ENCODE peak calls at places on chromosomes 1 and 21, in nine cellular contexts. Z, T, D, Q, L, F, N, V and C are unnamed samples.

GRCh38 chr1:171206956-171207355 is 21.9 kb downstream of the FMO2 start:
- DNase-seq in Z (no peak), T (no peak), D (no peak), Q (no peak), L (no peak), F (no peak), N (no peak), V (no peak), C (no peak)

GRCh38 chr1:204418174-204419063 is 6.8 kb upstream of the PPP1R15B start:
- DNase-seq in Z (peak; percentile 71), T (peak; percentile 66), D (no peak), Q (no peak), L (no peak), F (peak; percentile 35), N (peak; percentile 16), V (peak; percentile 57), C (peak; percentile 23)

GRCh38 chr1:151837841-151838490 is 1.7 kb downstream of the C2CD4D start:
- DNase-seq in Z (peak; percentile 59), T (peak; percentile 10), D (no peak), Q (no peak), L (no peak), F (peak; percentile 19), N (no peak), V (no peak), C (no peak)

GRCh38 chr21:37916795-37917142 is 512 bp upstream of the KCNJ6 start:
- DNase-seq in Z (peak; percentile 23), T (no peak), D (no peak), Q (peak; percentile 93), L (no peak), F (no peak), N (no peak), V (no peak), C (no peak)

GRCh38 chr21:16279658-16280581 is 550.1 kb downstream of the USP25 start:
- DNase-seq in Z (peak; percentile 67), T (peak; percentile 10), D (peak; percentile 27), Q (peak; percentile 61), L (no peak), F (no peak), N (peak; percentile 71), V (peak; percentile 44), C (peak; percentile 85)

GRCh38 chr1:2381741-2382620 is 9.4 kb downstream of the MORN1 start:
- DNase-seq in Z (peak; percentile 93), T (peak; percentile 70), D (peak; percentile 83), Q (peak; percentile 94), L (peak; percentile 85), F (peak; percentile 72), N (peak; percentile 55), V (peak; percentile 78), C (peak; percentile 67)

GRCh38 chr21:16840549-16840948 is 672.3 kb upstream of the CXADR start:
- DNase-seq in Z (no peak), T (no peak), D (no peak), Q (no peak), L (no peak), F (no peak), N (no peak), V (peak; percentile 38), C (no peak)

GRCh38 chr1:10431065-10431730 is 965 bp downstream of the CENPS start:
- DNase-seq in Z (no peak), T (no peak), D (no peak), Q (no peak), L (no peak), F (no peak), N (no peak), V (peak; percentile 29), C (no peak)

GRCh38 chr1:171611306-171611705 is 10.7 kb upstream of the MYOCOS start:
- DNase-seq in Z (peak; percentile 42), T (peak; percentile 38), D (no peak), Q (no peak), L (no peak), F (no peak), N (no peak), V (peak; percentile 35), C (peak; percentile 32)

GRCh38 chr1:28840928-28841544 is 29.1 kb downstream of the OPRD1 start:
- DNase-seq in Z (no peak), T (no peak), D (no peak), Q (no peak), L (no peak), F (no peak), N (no peak), V (no peak), C (no peak)
- TF ChIP-seq CTCF in Z (no peak), T (no peak), D (no peak), Q (peak; percentile 48), L (no peak), F (no peak), N (no peak), V (no peak), C (no peak)

GRCh38 chr1:99180343-99180808 is 83.9 kb upstream of the PLPPR4 start:
- DNase-seq in Z (peak; percentile 84), T (peak; percentile 74), D (peak; percentile 41), Q (peak; percentile 87), L (peak; percentile 79), F (peak; percentile 46), N (peak; percentile 75), V (peak; percentile 74), C (peak; percentile 84)
- H3K4me3 ChIP-seq in Z (no peak overlapping the region), T (no peak overlapping the region), D (no peak overlapping the region), Q (no peak overlapping the region), L (no peak overlapping the region), F (no peak overlapping the region), N (no peak overlapping the region), V (no peak overlapping the region), C (no peak overlapping the region)

DNA sequence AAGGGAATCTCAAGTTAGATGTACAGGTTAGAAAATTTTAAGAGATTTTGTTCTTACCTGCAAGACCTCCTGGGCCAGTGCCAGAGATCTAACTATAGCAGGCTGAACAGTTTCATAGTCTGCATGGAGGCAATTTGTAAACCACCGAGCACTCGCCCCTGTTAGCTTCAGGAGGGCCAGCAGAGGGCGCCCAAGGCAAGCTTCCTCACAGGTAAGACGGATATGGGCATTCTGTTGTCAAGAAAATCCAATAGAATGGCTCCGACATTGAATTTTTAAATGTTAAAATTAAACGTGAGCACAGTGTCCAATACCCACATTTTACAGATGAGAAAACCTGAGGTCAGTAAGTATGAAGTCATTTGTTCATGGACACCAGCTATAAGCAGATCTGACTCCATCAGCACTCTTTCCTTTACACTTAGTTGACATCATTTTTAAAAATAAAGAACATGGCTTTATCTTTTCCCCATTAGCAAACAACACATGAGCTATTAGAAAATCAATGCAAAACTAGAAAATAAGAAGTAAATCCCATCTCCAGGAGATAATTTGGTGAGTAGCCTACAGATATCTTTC is 2.2 kb downstream of the REG4 start:
- DNase-seq in Z (peak; percentile 88), T (peak; percentile 69), D (peak; percentile 55), Q (peak; percentile 83), L (peak; percentile 64), F (peak; percentile 67), N (peak; percentile 58), V (peak; percentile 65), C (peak; percentile 72)
- TF ChIP-seq CTCF in Z (peak; percentile 89), T (peak; percentile 83), D (peak; percentile 91), Q (peak; percentile 96), L (peak; percentile 94), F (peak; percentile 99), N (peak; percentile 98), V (peak; percentile 96), C (peak; percentile 93)

GRCh38 chr1:84758968-84759491 is 68.8 kb upstream of the SSX2IP start:
- DNase-seq in Z (peak; percentile 55), T (peak; percentile 53), D (no peak), Q (no peak), L (no peak), F (no peak), N (peak; percentile 55), V (peak; percentile 49), C (no peak)
- H3K4me3 ChIP-seq in Z (peak overlapping the region; percentile 32), T (no peak overlapping the region), D (peak overlapping the region; percentile 51), Q (no peak overlapping the region), L (peak overlapping the region; percentile 5), F (no peak overlapping the region), N (peak overlapping the region; percentile 29), V (peak overlapping the region; percentile 44), C (peak overlapping the region; percentile 10)